ENCODE peak calls at places on chromosomes 11 and 22, in six cellular contexts. M is PC-3, N is GM23338, A is GM23248, T is hepatocyte, Y is OCI-LY7. X is an unnamed sample.
A peak's percentile ranks its signal among the peaks of the same experiment; 100 is the strongest.

GRCh38 chr11:130216591-130217132 is 57.1 kb downstream of the ST14 start:
- DNase-seq in M (no peak), N (no peak), A (no peak), T (no peak), Y (no peak), X (no peak)

GRCh38 chr22:23184100-23184763 is 3.9 kb downstream of the BCR start:
- DNase-seq in M (no peak), N (no peak), A (no peak), T (no peak), Y (no peak), X (no peak)

GRCh38 chr11:102757823-102758549 is 22.4 kb downstream of the MMP10 start:
- DNase-seq in M (peak; percentile 28), N (no peak), A (peak; percentile 76), T (no peak), Y (no peak), X (no peak)

GRCh38 chr11:115215694-115216615 is 288.3 kb downstream of the CADM1 start:
- DNase-seq in M (no peak), N (peak; percentile 75), A (peak; percentile 19), T (peak; percentile 11), Y (peak; percentile 41), X (no peak)

GRCh38 chr11:13775471-13775870 is 107.0 kb downstream of the FAR1 start:
- DNase-seq in M (no peak), N (no peak), A (no peak), T (peak; percentile 20), Y (no peak), X (no peak)

GRCh38 chr11:2674681-2675131 is 25.1 kb downstream of the KCNQ1OT1 start:
- DNase-seq in M (no peak), N (peak; percentile 16), A (no peak), T (no peak), Y (no peak), X (no peak)

GRCh38 chr22:26367402-26368245 is 61.4 kb upstream of the ASPHD2 start:
- DNase-seq in M (peak; percentile 68), N (peak; percentile 93), A (peak; percentile 77), T (peak; percentile 73), Y (peak; percentile 76), X (no peak)

GRCh38 chr11:101617735-101618332 is 34.0 kb upstream of the TRPC6 start:
- DNase-seq in M (peak; percentile 72), N (peak; percentile 59), A (peak; percentile 27), T (no peak), Y (no peak), X (no peak)

GRCh38 chr22:45579306-45579705 is 76.6 kb downstream of the FBLN1 start:
- DNase-seq in M (no peak), N (no peak), A (no peak), T (peak; percentile 4), Y (no peak), X (no peak)

DNA sequence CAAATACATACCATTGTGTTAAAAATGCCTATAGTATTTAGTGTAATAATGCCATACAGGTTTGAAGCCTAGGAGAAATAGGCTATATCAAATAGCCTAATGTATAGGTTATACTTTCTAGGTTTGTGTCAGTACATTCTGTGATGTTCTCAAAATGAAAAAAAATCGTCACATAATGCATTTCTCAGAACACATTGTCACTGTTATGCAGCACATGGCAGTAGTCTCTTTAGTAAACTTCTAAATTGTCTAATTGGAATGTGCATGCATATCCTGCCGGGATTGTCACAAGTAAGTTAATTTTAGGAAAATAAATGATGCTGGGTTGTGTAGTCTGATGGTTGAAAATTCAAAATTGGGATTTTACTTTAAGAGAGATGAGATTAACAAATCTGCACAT is 920.1 kb upstream of the CNTN5 start:
- DNase-seq in M (no peak), N (no peak), A (no peak), T (no peak), Y (no peak), X (no peak)
- H3K9me2 ChIP-seq in M (no peaks in the 10 kb centered on the region), N (peaks cover 4% of the 10 kb centered on the region), A (no peaks in the 10 kb centered on the region), T (no peaks in the 10 kb centered on the region), Y (no peaks in the 10 kb centered on the region), X (no peaks in the 10 kb centered on the region)

DNA sequence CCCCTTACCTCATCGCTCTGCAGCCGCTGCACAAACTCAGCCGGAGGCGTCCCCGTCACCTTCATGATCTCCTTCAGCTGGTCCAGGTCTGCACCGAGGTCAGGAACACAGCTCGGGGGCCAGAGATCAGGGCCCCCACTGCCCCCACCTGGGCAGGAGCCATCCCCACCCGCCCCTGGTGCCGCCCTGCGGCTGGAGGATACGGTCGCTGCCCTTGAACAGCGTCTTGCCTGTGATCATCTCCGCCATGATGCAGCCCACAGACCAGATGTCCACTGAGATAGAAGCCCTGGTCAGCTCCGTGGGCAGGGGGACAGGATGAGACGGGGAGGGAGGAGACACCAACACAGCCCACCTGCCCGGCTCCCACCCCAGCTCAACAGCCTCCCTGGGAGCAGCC is 4.5 kb upstream of the HDAC10 start:
- DNase-seq in M (no peak), N (no peak), A (no peak), T (no peak), Y (no peak), X (no peak)
- H2AFZ ChIP-seq in M (no peak overlapping the region), N (no peak overlapping the region), A (no peak overlapping the region), T (no peak overlapping the region), Y (no peak overlapping the region), X (no peak overlapping the region)

GRCh38 chr11:117090111-117090706 is 8.0 kb downstream of the SIK3 start:
- DNase-seq in M (peak; percentile 93), N (no peak), A (no peak), T (no peak), Y (no peak), X (peak; percentile 99)

GRCh38 chr11:117094776-117095175 is 3.5 kb downstream of the SIK3 start:
- DNase-seq in M (peak; percentile 21), N (peak; percentile 34), A (peak; percentile 61), T (peak; percentile 18), Y (no peak), X (no peak)

GRCh38 chr11:117092951-117093590 is 5.2 kb downstream of the SIK3 start:
- DNase-seq in M (no peak), N (no peak), A (no peak), T (no peak), Y (no peak), X (no peak)

GRCh38 chr11:117089685-117090084 is 8.5 kb downstream of the SIK3 start:
- DNase-seq in M (peak; percentile 92), N (no peak), A (no peak), T (no peak), Y (no peak), X (peak; percentile 50)

DNA sequence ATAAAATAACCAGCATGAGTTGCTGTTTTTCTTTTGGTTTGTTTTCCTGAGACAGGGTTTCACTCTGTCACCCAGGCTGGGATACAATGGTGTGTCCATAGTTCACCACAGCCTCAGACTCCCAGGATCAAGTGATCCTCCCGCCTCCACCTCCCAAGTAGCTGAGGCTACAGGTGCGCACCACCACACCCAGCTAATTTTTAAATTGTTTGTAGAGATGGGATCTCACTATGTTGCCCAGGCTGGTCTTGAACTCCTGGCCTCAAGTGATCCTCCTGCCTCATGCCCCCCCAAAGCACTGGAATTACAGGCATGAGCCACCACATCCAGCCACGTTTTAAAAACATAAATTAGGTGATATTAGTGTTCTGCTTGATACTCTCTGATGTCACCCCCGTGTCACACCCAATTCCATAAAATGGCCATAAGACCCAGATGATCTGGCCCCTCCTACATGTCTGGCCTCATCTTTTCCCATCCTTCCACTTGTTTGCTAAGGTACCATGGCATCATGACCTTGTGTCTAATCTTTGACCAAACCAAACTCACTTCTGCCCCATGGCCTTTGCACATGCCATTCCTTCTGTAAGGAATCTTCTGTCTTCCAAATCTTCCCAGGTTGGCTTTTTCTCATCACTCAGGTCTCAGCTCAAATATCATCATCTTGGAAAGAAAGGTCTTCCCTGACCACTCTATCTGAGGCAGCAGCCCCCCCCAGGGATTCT is 6.3 kb downstream of the SIK3 start:
- DNase-seq in M (no peak), N (no peak), A (no peak), T (no peak), Y (no peak), X (no peak)
- H3K9me2 ChIP-seq in M (no peaks in the 10 kb centered on the region), N (no peaks in the 10 kb centered on the region), A (no peaks in the 10 kb centered on the region), T (no peaks in the 10 kb centered on the region), Y (no peaks in the 10 kb centered on the region), X (no peaks in the 10 kb centered on the region)

GRCh38 chr11:47587733-47588326 is 1.4 kb downstream of the FAM180B start:
- DNase-seq in M (no peak), N (no peak), A (peak; percentile 47), T (no peak), Y (no peak), X (no peak)
- H2AFZ ChIP-seq in M (no peak overlapping the region), N (no peak overlapping the region), A (peak overlapping the region; percentile 48), T (no peak overlapping the region), Y (no peak overlapping the region), X (no peak overlapping the region)

DNA sequence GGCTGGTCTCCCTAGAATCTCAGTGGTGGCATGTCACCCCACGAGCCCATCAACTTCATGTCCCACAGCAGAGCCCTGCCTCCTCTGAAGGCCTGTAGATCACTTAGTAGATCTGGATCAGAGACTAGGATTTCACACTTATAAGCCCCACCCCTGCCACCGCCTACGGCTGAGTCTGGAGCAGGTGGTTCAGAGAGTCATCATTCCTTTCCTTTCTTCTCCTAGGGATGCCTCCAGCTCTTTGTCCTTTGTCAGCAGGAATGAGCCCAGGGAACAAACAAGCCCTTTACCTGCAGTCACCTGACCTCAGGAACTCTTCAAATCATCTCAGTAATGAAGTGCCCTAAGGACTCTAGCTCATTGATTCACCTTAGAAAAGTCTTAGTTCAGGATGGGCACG is 37.8 kb downstream of the SCGB1A1 start:
- DNase-seq in M (no peak), N (peak; percentile 45), A (no peak), T (peak; percentile 41), Y (no peak), X (peak; percentile 19)
- H3K9me2 ChIP-seq in M (no peaks in the 10 kb centered on the region), N (peaks cover 2% of the 10 kb centered on the region), A (no peaks in the 10 kb centered on the region), T (no peaks in the 10 kb centered on the region), Y (no peaks in the 10 kb centered on the region), X (no peaks in the 10 kb centered on the region)

DNA sequence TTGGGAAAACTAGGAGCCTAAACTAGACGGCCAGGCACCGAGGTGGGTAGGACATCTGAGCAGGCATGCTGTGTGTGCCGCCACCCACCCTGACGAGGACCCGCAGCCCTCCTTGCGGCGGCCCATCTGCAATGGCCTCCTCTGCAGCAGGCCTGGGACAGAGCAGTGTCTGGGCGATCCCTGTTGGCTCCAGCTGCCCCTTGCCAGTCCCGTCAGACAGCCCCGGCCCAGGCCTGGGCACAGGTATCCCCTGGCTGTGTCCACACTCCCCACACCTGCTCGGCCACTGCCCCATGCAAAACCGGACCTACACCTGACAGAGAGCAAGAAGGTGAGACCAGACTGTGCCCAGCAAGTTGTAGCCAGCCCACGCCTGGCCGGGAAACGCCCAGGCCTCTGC is 38.7 kb upstream of the GNB1L start:
- DNase-seq in M (no peak), N (no peak), A (no peak), T (no peak), Y (no peak), X (no peak)
- H2AFZ ChIP-seq in M (no peak overlapping the region), N (no peak overlapping the region), A (no peak overlapping the region), T (no peak overlapping the region), Y (no peak overlapping the region), X (no peak overlapping the region)

GRCh38 chr22:27552863-27553262 is 248.7 kb downstream of the MN1 start:
- DNase-seq in M (no peak), N (no peak), A (no peak), T (no peak), Y (no peak), X (no peak)
- H3K9me2 ChIP-seq in M (no peaks in the 10 kb centered on the region), N (no peaks in the 10 kb centered on the region), A (no peaks in the 10 kb centered on the region), T (no peaks in the 10 kb centered on the region), Y (no peaks in the 10 kb centered on the region), X (no peaks in the 10 kb centered on the region)

GRCh38 chr11:82105331-82105992 is 628.2 kb downstream of the FAM181B start:
- DNase-seq in M (no peak), N (no peak), A (peak; percentile 9), T (no peak), Y (no peak), X (no peak)
- H2AFZ ChIP-seq in M (no peak overlapping the region), N (no peak overlapping the region), A (no peak overlapping the region), T (no peak overlapping the region), Y (no peak overlapping the region), X (peak overlapping the region; percentile 61)

X was measured in PC-9.